ENCODE peak calls at places on chromosomes 3 and 15, in five cellular contexts. D is endodermal cell; G is H9; C is tibial artery; B is naive thymus-derived CD4-positive, alpha-beta T cell. P is an unnamed sample.

GRCh38 chr3:54264050-54264449 is 141.7 kb downstream of the CACNA2D3 start:
- DNase-seq in G (no peak), C (no peak), D (no peak), B (no peak), P (no peak)

GRCh38 chr3:170914690-170915089 is 6.3 kb upstream of the EIF5A2 start:
- DNase-seq in B (no peak), G (no peak), D (no peak), C (no peak), P (no peak)

GRCh38 chr3:18372786-18373405 is 52.2 kb downstream of the SATB1 start:
- DNase-seq in G (no peak), D (no peak), B (peak), C (no peak), P (no peak)

GRCh38 chr15:50166216-50166615 is 15.8 kb upstream of the SLC27A2 start:
- DNase-seq in B (no peak), C (no peak), D (no peak), G (no peak), P (peak)

GRCh38 chr15:72146934-72147333 is 28.7 kb downstream of the SENP8 start:
- DNase-seq in D (no peak), B (no peak), C (no peak), G (no peak), P (no peak)

GRCh38 chr15:84987949-84988624 is 6.4 kb downstream of the PDE8A start:
- DNase-seq in G (no peak), D (no peak), B (peak), C (no peak), P (no peak)

GRCh38 chr3:67461667-67462142 is 192.7 kb downstream of the SUCLG2 start:
- DNase-seq in B (no peak), C (no peak), G (no peak), D (no peak), P (no peak)

GRCh38 chr3:127615631-127616305 is 13.2 kb upstream of the PODXL2 start:
- DNase-seq in G (no peak), B (no peak), C (no peak), D (no peak), P (no peak)

GRCh38 chr3:64152100-64152499 is 73.2 kb downstream of the PRICKLE2 start:
- DNase-seq in B (no peak), G (no peak), D (no peak), C (peak), P (no peak)

GRCh38 chr15:28116521-28117488 is 17.7 kb upstream of the OCA2 start:
- DNase-seq in G (no peak), D (peak), B (no peak), C (peak), P (no peak)

GRCh38 chr3:168002786-168003368 is 92.8 kb downstream of the GOLIM4 start:
- DNase-seq in B (no peak), G (no peak), D (no peak), C (no peak), P (peak)

GRCh38 chr3:11718582-11719405 is 75.1 kb upstream of the VGLL4 start:
- DNase-seq in G (no peak), C (peak), D (peak), B (peak), P (no peak)

GRCh38 chr15:25708391-25708790 is 154.7 kb downstream of the ATP10A start:
- DNase-seq in B (no peak), D (no peak), C (no peak), G (no peak), P (no peak)

GRCh38 chr3:65953301-65953812 is 85.4 kb downstream of the MAGI1 start:
- DNase-seq in B (no peak), G (peak), D (peak), C (peak), P (peak)

GRCh38 chr3:29099296-29099695 is 181.6 kb upstream of the RBMS3 start:
- DNase-seq in B (no peak), D (no peak), C (no peak), G (no peak), P (no peak)

GRCh38 chr3:124653788-124654469 is 76.3 kb upstream of the UMPS start:
- DNase-seq in C (no peak), D (no peak), G (no peak), B (no peak), P (no peak)

GRCh38 chr3:183122257-183122932 is 23.1 kb upstream of the MCCC1 start:
- DNase-seq in B (peak), C (no peak), G (no peak), D (peak), P (no peak)

GRCh38 chr3:152026033-152026556 is 152.7 kb downstream of the SUCNR1 start:
- DNase-seq in D (no peak), B (peak), C (no peak), G (no peak), P (peak)

GRCh38 chr3:10192953-10193691 is 28.4 kb downstream of the IRAK2 start:
- DNase-seq in G (peak), C (peak), B (peak), D (peak), P (peak)

GRCh38 chr3:68007621-68008226 is 353.3 kb upstream of the SUCLG2 start:
- DNase-seq in B (peak), C (no peak), G (peak), D (peak), P (no peak)

GRCh38 chr3:129051776-129052400 is 8.7 kb upstream of the GP9 start:
- DNase-seq in B (no peak), D (peak), C (peak), G (no peak), P (no peak)

GRCh38 chr3:149415484-149415883 is 38.0 kb upstream of the TM4SF1 start:
- DNase-seq in D (no peak), C (no peak), B (no peak), G (no peak), P (no peak)

GRCh38 chr3:131903988-131904415 is 130.8 kb downstream of the CPNE4 start:
- DNase-seq in C (no peak), D (no peak), B (no peak), G (no peak), P (peak)

GRCh38 chr15:38795471-38796245 is 231.0 kb upstream of the RASGRP1 start:
- DNase-seq in C (no peak), B (no peak), G (no peak), D (no peak), P (no peak)

GRCh38 chr3:71317140-71317539 is 266.4 kb downstream of the FOXP1 start:
- DNase-seq in D (no peak), C (no peak), B (no peak), G (no peak), P (no peak)
- H3K27ac ChIP-seq in D (no peak), C (no peak), B (peak), G (no peak), P (no peak)

DNA sequence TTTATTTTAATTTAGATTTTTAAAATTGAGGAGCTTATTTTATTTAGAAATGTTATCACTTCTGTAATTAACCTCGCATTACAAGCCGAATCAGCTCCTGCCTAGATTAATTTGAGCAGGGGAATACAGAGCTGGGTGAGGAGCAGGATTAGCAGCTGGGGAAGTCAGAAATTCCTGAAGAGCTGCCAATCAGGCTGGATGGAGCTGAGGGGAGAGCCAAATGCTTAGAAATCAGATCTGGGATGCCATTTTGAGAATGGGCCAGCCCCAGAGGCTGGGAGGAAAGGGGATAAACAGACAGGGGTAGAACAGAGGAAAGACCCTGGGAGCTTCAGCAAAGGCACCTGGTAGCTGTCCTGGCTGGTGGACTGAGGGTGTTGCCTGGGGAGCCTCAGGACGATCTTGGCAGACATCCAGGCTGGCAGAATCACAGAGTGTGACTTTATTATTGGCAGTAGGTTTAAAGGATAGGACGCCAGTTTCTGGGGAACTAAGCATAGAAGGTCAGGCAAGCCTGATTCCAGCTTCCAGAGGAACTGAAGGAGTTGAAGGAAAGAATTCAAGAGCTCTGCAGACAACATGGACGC is 97.8 kb downstream of the SQOR start:
- DNase-seq in G (no peak), D (no peak), C (no peak), B (no peak), P (no peak)
- H3K27ac ChIP-seq in G (no peak), D (no peak), C (no peak), B (no peak), P (no peak)

DNA sequence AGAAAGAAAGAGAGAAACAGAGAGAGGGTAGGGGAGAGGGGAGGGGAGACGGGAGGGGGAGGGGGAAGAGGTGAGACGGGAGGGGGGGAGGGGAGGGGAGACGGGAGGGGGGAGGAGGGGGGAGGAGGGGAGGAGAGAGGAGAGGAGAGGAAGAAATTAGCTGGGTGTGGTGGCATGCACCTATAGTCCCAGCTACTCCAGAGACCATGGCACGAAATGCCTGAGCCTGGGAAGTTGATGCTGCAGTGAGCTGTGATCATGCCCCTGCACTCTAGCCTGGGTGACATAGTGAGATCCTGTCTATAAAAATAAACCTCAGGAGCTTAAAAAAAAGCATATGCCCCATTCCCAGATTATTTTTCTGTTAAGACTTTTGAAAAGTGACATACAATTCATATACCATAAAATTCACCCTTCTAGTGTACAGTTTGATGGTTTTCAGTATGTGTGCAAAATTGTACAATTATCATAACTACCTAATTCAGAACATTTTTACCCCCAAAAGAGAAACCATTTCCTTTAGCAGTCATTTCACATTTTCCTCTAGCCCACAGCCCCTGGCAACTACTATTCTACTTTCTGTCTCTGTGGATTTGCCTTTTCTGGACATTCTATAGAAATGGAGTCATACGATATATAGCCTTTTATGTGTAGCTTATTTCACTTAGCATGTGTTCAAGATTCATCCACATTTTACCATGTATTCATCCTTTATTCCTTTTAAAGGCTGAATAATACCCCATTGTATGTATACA is 699.6 kb downstream of the FHIT start:
- DNase-seq in D (no peak), B (no peak), G (no peak), C (no peak), P (no peak)
- H3K27ac ChIP-seq in D (no peak), B (no peak), G (no peak), C (no peak), P (no peak)

DNA sequence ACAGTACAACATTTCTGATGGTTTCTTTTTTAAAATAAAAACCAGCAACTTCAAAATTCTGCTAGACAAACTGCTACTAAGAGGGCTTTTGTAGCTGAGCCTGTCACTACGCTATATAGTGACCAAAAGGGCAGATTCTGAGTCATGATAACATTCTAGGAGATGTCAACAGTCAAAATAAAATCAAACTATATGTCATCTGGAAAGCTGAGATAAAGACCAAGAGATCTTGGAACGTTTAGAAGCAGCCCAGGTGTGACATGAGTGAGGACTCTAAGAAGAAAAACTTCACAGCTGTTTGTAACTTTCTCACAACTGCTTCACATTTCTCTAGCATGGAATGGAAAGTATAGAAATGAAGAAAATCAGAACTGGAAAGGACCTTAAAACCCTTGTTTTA is 84.6 kb downstream of the FILIP1L start:
- DNase-seq in C (no peak), G (no peak), B (no peak), D (no peak), P (no peak)
- H3K27ac ChIP-seq in C (no peak), G (no peak), B (no peak), D (no peak), P (peak)